ENCODE peak calls at places on chromosomes 11 and 22, in ten cellular contexts. G, W, O, R, C, E, I, J, H and Q are unnamed samples. For H3K27me3 and H3K4me1, the result is how much of the 10 kb centered on the place peaks cover.

GRCh38 chr22:44098021-44098739 is 74.1 kb downstream of the PARVB start:
- DNase-seq in E (no peak), W (no peak), G (no peak), C (no peak), J (no peak), H (peak), R (no peak), O (no peak), I (no peak), Q (no peak)

GRCh38 chr11:29449280-29450074 is 567.4 kb downstream of the KCNA4 start:
- DNase-seq in W (no peak), I (no peak), R (no peak), G (no peak), C (no peak), O (no peak), E (no peak), H (no peak), J (peak), Q (no peak)

GRCh38 chr22:37930270-37930951 is 23.0 kb downstream of the C22orf23 start:
- DNase-seq in H (no peak), O (no peak), R (peak), G (no peak), C (peak), W (no peak), I (no peak), J (no peak), E (no peak), Q (no peak)

GRCh38 chr11:45182902-45183301 is 36.5 kb downstream of the PRDM11 start:
- DNase-seq in O (peak), J (peak), G (no peak), W (peak), E (peak), R (peak), I (no peak), H (no peak), C (peak), Q (no peak)

GRCh38 chr11:69923196-69923595 is 104.0 kb upstream of the FGF3 start:
- DNase-seq in O (no peak), I (no peak), H (peak), G (no peak), W (no peak), J (no peak), E (no peak), R (no peak), C (no peak), Q (no peak)

GRCh38 chr11:73652046-73652730 is 5.8 kb downstream of the PLEKHB1 start:
- DNase-seq in G (no peak), I (peak), C (no peak), E (peak), J (no peak), O (no peak), H (no peak), R (no peak), W (peak), Q (no peak)

GRCh38 chr11:72750086-72750485 is 2.1 kb downstream of the ARAP1 start:
- DNase-seq in J (no peak), R (no peak), H (peak), C (no peak), W (no peak), E (no peak), I (no peak), O (no peak), G (no peak), Q (no peak)

GRCh38 chr11:101436511-101437142 is 147.2 kb downstream of the TRPC6 start:
- DNase-seq in W (peak), O (peak), R (peak), I (peak), J (peak), H (no peak), E (no peak), G (no peak), C (peak), Q (no peak)

GRCh38 chr22:23832226-23833016 is 6.4 kb downstream of the DERL3 start:
- DNase-seq in J (no peak), R (no peak), G (no peak), O (no peak), C (no peak), E (peak), H (peak), I (no peak), W (no peak), Q (no peak)

GRCh38 chr11:28743101-28743550 is 634.9 kb downstream of the METTL15 start:
- DNase-seq in C (peak), E (no peak), O (no peak), I (no peak), H (no peak), W (peak), G (no peak), J (no peak), R (no peak), Q (no peak)

GRCh38 chr11:114134870-114135269 is 75.4 kb downstream of the ZBTB16 start:
- DNase-seq in O (no peak), J (no peak), I (no peak), E (no peak), R (peak), C (peak), G (no peak), W (peak), H (no peak), Q (no peak)

GRCh38 chr11:62487698-62488551 is 58.7 kb downstream of the AHNAK start:
- DNase-seq in R (no peak), I (no peak), H (no peak), G (no peak), E (no peak), W (peak), J (no peak), O (no peak), C (no peak), Q (no peak)

GRCh38 chr11:86617502-86617901 is 54.9 kb downstream of the ME3 start:
- DNase-seq in J (no peak), O (no peak), R (no peak), I (no peak), W (no peak), G (no peak), C (peak), H (no peak), E (no peak), Q (no peak)

GRCh38 chr11:132911186-132911585 is 621.1 kb downstream of the OPCML start:
- DNase-seq in O (no peak), J (peak), C (peak), G (no peak), W (no peak), R (no peak), E (no peak), H (no peak), I (no peak), Q (no peak)

GRCh38 chr11:78870655-78871054 is 296.0 kb upstream of the NARS2 start:
- DNase-seq in W (no peak), I (no peak), O (no peak), R (no peak), J (no peak), G (no peak), C (no peak), E (no peak), H (no peak), Q (no peak)

GRCh38 chr11:30889116-30889765 is 303.1 kb upstream of the MPPED2 start:
- DNase-seq in W (no peak), G (no peak), J (no peak), C (peak), R (no peak), E (no peak), H (no peak), O (no peak), I (no peak), Q (no peak)

GRCh38 chr22:45506961-45507360 is 4.3 kb downstream of the FBLN1 start:
- DNase-seq in I (no peak), G (no peak), O (no peak), R (no peak), J (no peak), W (no peak), E (no peak), H (no peak), C (no peak), Q (no peak)

GRCh38 chr22:27673839-27674238 is 127.7 kb downstream of the MN1 start:
- DNase-seq in W (no peak), R (no peak), G (no peak), O (no peak), C (no peak), J (no peak), E (no peak), H (peak), I (no peak), Q (no peak)

GRCh38 chr11:47204633-47204989 is 10.2 kb upstream of the DDB2 start:
- DNase-seq in E (no peak), G (no peak), C (peak), W (no peak), H (no peak), I (no peak), O (no peak), J (no peak), R (no peak), Q (no peak)

GRCh38 chr11:7890417-7891179 is 40.5 kb downstream of the OR10A6 start:
- DNase-seq in G (no peak), C (no peak), J (no peak), H (no peak), I (no peak), R (no peak), W (no peak), E (no peak), O (no peak), Q (no peak)

GRCh38 chr11:42237701-42238235 is 778.3 kb upstream of the LRRC4C start:
- DNase-seq in C (no peak), G (no peak), E (no peak), O (no peak), J (no peak), W (no peak), R (no peak), I (no peak), H (no peak), Q (no peak)

GRCh38 chr11:106608677-106609076 is 409.6 kb downstream of the GUCY1A2 start:
- DNase-seq in G (no peak), O (no peak), E (no peak), C (peak), H (no peak), R (no peak), J (no peak), W (no peak), I (no peak), Q (no peak)

GRCh38 chr22:32992821-32993220 is 65.4 kb downstream of the SYN3 start:
- DNase-seq in C (no peak), W (no peak), J (no peak), G (no peak), R (no peak), H (no peak), E (no peak), O (no peak), I (no peak), Q (no peak)

GRCh38 chr11:97963528-97964331 is 1057.0 kb upstream of the CNTN5 start:
- DNase-seq in O (no peak), W (no peak), H (no peak), I (no peak), G (no peak), C (peak), J (peak), E (no peak), R (no peak), Q (no peak)

GRCh38 chr11:8707541-8708270 is 25.1 kb downstream of the RPL27A start:
- DNase-seq in E (peak), G (no peak), O (peak), R (no peak), H (peak), J (no peak), C (no peak), W (no peak), I (no peak), Q (no peak)

GRCh38 chr22:36435516-36436415 is 45.7 kb downstream of the TXN2 start:
- DNase-seq in E (no peak), C (no peak), H (no peak), O (no peak), R (peak), I (no peak), W (no peak), J (peak), G (peak), Q (peak)

GRCh38 chr11:67698247-67698646 is 23.8 kb upstream of the ALDH3B2 start:
- DNase-seq in G (no peak), W (no peak), C (no peak), J (no peak), H (no peak), R (no peak), I (no peak), E (no peak), O (no peak), Q (no peak)

GRCh38 chr22:30036656-30037055 is 43.6 kb upstream of the HORMAD2 start:
- DNase-seq in C (peak), O (no peak), J (no peak), G (no peak), W (no peak), I (no peak), R (no peak), E (no peak), H (no peak), Q (no peak)

GRCh38 chr11:77175021-77175842 is 47.2 kb downstream of the MYO7A start:
- DNase-seq in J (no peak), E (no peak), R (no peak), O (no peak), I (no peak), H (peak), W (no peak), C (no peak), G (no peak), Q (no peak)

GRCh38 chr22:47269689-47270088 is 507.2 kb downstream of the TBC1D22A start:
- DNase-seq in H (no peak), R (no peak), I (no peak), J (no peak), G (no peak), O (no peak), W (no peak), E (no peak), C (no peak), Q (no peak)
- H3K27me3 ChIP-seq in H (under half), R (under half), I (under half), J (under half), G (under half), O (under half), W (under half), E (under half), C (under half), Q (under half)

DNA sequence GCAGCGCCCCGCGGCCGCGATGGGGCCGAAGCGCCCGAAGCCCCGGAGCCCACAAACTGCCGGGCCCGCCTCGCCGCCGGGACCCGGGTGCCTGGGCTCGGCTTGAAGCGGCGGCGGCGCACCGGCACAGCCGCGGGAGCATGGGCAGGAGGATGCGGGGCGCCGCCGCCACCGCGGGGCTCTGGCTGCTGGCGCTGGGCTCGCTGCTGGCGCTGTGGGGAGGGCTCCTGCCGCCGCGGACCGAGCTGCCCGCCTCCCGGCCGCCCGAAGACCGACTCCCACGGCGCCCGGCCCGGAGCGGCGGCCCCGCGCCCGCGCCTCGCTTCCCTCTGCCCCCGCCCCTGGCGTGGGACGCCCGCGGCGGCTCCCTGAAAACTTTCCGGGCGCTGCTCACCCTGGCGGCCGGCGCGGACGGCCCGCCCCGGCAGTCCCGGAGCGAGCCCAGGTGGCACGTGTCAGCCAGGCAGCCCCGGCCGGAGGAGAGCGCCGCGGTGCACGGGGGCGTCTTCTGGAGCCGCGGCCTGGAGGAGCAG is 303 bp downstream of the FJX1 start:
- DNase-seq in R (peak), E (peak), I (peak), G (no peak), C (peak), W (no peak), J (peak), H (peak), O (peak), Q (no peak)
- H3K4me3 ChIP-seq in R (peak), E (peak), I (peak), G (no peak), C (peak), W (peak), J (peak), H (peak), O (peak), Q (no peak)

DNA sequence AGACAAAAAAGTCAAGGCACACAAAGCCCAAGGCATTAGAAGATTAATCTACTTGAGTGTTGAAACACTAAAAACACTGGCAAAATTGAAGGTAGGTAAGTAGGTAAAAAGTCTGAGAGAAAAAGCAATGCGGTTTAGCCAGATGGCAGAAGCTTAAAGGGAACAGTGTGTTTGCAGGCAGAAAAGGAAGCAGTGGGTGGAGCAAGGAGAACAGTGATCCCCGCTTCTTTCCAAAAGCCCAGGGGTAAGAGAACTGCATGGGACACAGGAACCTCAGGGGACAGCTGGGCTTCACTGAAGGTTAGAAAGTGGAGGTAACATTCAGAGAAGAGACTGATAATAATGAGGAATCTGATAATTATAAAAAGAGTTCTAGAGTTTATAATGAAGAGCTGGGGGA is 16.0 kb downstream of the MRE11 start:
- DNase-seq in O (no peak), W (no peak), H (no peak), E (no peak), C (no peak), I (no peak), J (no peak), R (no peak), G (no peak), Q (no peak)
- H3K4me1 ChIP-seq in O (under half), W (under half), H (under half), E (under half), C (under half), I (under half), J (under half), R (under half), G (under half), Q (under half)

DNA sequence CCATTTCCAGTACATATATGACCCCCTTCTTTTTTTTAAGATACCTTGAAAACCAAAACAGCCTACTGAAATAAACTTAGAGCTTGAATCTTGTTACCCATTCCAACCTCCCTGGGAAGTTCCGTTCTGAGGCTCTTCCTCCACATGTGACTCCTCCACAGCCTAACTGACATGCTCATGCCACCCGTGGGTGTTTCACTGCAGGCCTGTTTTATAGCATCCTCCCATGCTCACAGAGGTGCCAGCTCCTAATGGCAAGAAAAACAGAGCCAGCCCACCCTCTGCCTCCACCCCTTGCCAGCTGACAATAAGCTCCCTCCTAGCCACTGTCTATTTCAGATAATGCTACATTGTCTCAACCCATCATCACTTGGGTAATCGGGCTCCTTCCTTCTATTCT is 97.6 kb upstream of the E2F8 start:
- DNase-seq in R (no peak), H (no peak), W (no peak), I (no peak), C (no peak), G (no peak), E (no peak), O (no peak), J (no peak), Q (no peak)
- H3K27me3 ChIP-seq in R (under half), H (under half), W (under half), I (under half), C (half or more), G (under half), E (under half), O (under half), J (half or more), Q (under half)

DNA sequence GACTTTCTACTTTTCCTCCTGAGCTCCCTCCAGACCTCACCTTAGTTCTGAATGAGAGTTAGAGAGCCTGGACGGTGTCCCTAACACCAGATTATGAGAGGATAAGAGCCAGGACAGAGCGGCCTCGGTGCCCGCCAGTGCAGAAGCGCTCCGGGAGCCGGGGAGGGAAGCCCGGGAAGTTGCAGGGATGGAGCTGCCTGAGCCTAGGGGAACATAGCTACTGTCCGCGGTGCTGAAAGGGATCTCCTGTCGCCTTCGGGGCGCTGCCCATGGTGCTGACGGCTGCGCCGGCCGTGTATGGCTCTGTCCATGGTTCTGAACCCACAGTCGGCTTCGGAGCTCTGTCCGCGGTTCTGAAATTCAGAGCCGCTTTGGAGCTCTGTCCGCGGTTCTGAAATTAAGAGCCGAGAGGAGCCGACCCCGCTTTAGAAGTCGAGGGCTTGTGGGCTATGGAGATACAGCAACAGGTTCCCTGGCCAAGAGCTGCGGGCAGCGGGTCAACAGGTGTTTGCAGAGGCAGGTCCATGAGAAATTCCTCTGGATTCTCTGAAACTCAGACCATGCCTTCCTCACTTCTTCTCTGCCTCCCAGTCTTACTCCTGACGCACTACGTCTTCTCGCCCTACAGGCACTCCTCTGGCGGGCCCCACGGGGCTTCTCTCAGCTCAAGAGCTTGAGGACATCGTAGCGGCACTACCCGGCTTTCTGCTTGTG is 814 bp downstream of the NPAS4 start:
- DNase-seq in R (peak), E (peak), G (peak), H (peak), W (peak), O (peak), C (peak), J (peak), I (peak), Q (peak)
- H3K4me3 ChIP-seq in R (no peak), E (no peak), G (no peak), H (no peak), W (no peak), O (no peak), C (no peak), J (no peak), I (no peak), Q (no peak)